ENCODE peak calls at places on chromosomes 11 and 22, in eight cellular contexts. Z is heart right ventricle, I is right lobe of liver, V is heart left ventricle, L is HCT116, Y is tibial nerve, E is psoas muscle, T is colonic mucosa. G is an unnamed sample.

GRCh38 chr22:29231971-29232959 is 26.6 kb downstream of the EMID1 start:
- DNase-seq in L (no peak), Z (peak), V (peak), Y (no peak), T (no peak), E (peak), I (peak), G (no peak)

GRCh38 chr11:62645660-62645933 is 816 bp downstream of the GANAB start:
- DNase-seq in E (no peak), L (no peak), V (no peak), Y (no peak), T (no peak), I (no peak), Z (no peak), G (no peak)

GRCh38 chr11:66727282-66727882 is 1.6 kb downstream of the SPTBN2 start:
- DNase-seq in Y (no peak), V (no peak), E (peak), Z (no peak), L (no peak), T (no peak), I (peak), G (peak)

GRCh38 chr22:32622762-32623147 is 148.1 kb downstream of the FBXO7 start:
- DNase-seq in I (no peak), Y (no peak), T (no peak), V (no peak), L (no peak), E (no peak), Z (no peak), G (no peak)

GRCh38 chr11:118953265-118953664 is 2.8 kb upstream of the UPK2 start:
- DNase-seq in Z (no peak), E (no peak), V (no peak), Y (no peak), I (no peak), T (no peak), L (no peak), G (no peak)

GRCh38 chr22:32313532-32313931 is 44.1 kb upstream of the RFPL3 start:
- DNase-seq in L (no peak), Y (no peak), T (no peak), Z (no peak), E (no peak), V (no peak), I (no peak), G (no peak)

GRCh38 chr11:20008190-20008801 is 152.0 kb downstream of the DBX1 start:
- DNase-seq in T (no peak), I (no peak), V (no peak), Y (no peak), Z (no peak), E (no peak), L (no peak), G (no peak)

GRCh38 chr11:12674571-12674935 is 332 bp downstream of the TEAD1 start:
- DNase-seq in T (no peak), Z (peak), L (no peak), Y (no peak), I (no peak), V (peak), E (no peak), G (no peak)

GRCh38 chr22:46045459-46046298 is 68.7 kb upstream of the WNT7B start:
- DNase-seq in E (peak), L (no peak), T (no peak), V (no peak), Y (no peak), Z (no peak), I (peak), G (peak)

GRCh38 chr22:23305922-23306374 is 125.6 kb downstream of the BCR start:
- DNase-seq in V (peak), E (peak), I (no peak), T (no peak), Y (peak), Z (peak), L (no peak), G (peak)

GRCh38 chr11:69201764-69202370 is 46.1 kb downstream of the SMIM38 start:
- DNase-seq in V (no peak), E (no peak), T (no peak), Y (no peak), L (no peak), Z (no peak), I (no peak), G (no peak)

GRCh38 chr11:2725367-2726300 is 25.8 kb upstream of the KCNQ1OT1 start:
- DNase-seq in Y (peak), V (peak), I (no peak), L (no peak), T (no peak), Z (peak), E (peak), G (peak)

GRCh38 chr11:128504489-128504888 is 82.9 kb downstream of the ETS1 start:
- DNase-seq in E (no peak), V (no peak), T (no peak), I (no peak), L (no peak), Z (no peak), Y (no peak), G (no peak)

GRCh38 chr11:128501008-128501407 is 86.3 kb downstream of the ETS1 start:
- DNase-seq in T (no peak), E (no peak), I (no peak), Y (no peak), Z (no peak), V (no peak), L (no peak), G (no peak)

GRCh38 chr11:128503231-128503991 is 83.9 kb downstream of the ETS1 start:
- DNase-seq in V (no peak), I (no peak), Z (no peak), T (no peak), E (no peak), L (no peak), Y (no peak), G (no peak)

GRCh38 chr11:128501576-128502549 is 85.5 kb downstream of the ETS1 start:
- DNase-seq in V (peak), L (no peak), E (no peak), Y (no peak), I (no peak), Z (peak), T (no peak), G (no peak)

DNA sequence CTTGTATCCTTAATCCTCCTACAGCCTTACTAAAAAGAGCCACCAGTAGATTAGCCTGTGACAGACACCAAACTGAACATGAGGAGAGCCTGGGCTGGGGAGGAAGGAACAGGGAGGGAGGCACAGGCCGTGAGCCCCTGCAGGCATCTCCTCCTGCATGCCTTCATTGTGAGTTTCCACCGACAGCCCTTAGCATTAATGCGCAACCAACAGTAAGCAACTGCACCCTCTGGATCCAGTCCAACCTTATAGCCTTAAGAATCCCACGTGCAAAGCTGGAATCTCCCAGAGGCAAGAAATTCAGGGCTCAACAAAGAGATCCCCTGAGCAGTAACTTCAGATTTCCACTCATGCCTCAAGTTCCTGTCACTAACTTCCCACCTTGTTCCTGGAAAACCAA is 84.6 kb downstream of the ETS1 start:
- DNase-seq in L (no peak), E (no peak), V (no peak), Y (no peak), T (no peak), I (no peak), Z (no peak), G (no peak)
- H3K27ac ChIP-seq in L (no peak), E (peak), V (no peak), Y (peak), T (peak), I (no peak), Z (peak), G (peak)

DNA sequence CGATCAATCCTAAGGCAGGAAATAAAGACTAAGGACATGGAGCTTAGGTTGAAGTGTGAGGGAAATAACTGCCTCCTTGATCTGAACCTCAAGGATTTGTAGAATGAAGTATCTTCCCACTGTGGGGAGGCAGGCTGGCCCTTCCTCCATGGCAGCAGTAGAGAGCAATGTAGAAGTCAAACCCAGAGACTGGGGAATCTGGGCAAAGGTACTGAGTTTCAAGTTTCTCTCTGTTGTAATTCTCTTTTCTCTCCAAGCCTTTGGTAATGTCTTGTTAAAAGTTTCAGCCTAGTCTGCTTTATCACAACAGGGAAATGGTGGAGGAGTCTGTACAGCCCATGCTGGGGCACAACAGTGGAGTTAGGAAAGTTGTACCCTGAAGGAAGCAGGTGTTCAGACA is 49.5 kb downstream of the ADM start:
- DNase-seq in T (no peak), L (no peak), E (no peak), Z (no peak), I (no peak), V (no peak), Y (no peak), G (no peak)
- H3K27ac ChIP-seq in T (no peak), L (no peak), E (peak), Z (peak), I (no peak), V (no peak), Y (no peak), G (no peak)

DNA sequence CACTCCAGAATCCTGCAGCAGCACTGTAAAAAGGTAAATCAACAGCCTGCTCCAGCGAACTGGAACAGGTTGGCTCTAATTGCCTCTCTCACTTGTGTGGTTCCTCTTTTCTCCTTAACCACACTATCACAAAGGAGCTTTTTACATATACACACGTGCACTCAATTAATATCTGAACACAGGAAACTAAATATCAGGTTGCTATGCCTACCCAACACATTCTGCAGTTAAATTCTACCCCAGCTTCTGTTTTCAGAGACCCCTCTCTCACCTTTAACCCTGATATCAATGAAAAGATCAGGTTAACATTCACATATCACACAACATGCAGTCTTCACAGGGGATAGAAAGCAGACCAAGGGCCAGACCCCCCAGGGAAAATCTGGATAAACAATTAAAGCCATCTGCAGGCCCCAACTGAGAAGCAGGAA is 10.9 kb downstream of the RBFOX2 start:
- DNase-seq in I (no peak), T (no peak), L (no peak), V (no peak), Y (no peak), Z (no peak), E (no peak), G (no peak)
- H3K27ac ChIP-seq in I (no peak), T (no peak), L (no peak), V (no peak), Y (peak), Z (peak), E (no peak), G (no peak)

DNA sequence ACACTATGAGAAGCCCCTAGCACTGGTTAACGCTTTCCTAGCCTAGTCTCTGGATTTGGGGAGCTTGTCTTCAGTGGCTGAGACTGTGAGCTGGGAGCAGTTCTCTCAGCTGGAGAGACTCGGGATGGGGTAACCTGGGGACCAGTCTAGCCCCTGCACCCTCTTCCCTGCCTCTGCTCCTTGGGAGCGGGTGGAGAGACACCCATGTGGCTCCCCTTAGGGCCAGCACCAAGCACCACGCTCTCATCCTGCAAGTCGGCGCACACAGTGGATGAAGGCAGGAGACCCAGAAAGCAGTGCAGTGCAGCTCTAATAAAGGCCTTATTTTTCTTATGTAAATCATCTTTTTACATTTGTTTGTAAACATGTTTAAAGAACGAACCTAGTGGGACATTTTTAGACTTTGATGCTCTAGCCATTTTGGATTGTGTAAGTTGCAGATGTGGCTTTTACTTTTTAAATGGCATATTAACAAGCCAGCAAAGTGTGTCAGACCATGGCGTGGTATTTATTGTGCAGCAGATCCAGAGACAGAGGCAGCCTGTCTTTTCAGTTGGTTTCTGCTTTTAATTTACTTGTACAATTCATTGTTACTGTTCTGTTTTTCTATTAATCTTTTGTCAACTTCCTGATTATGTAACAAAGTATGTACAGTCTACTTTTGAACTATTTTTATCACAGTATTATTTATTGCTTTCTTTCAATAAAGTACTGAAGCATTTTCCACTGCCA is 14.5 kb upstream of the CTTN start:
- DNase-seq in Y (no peak), T (no peak), L (no peak), V (no peak), E (no peak), Z (no peak), I (no peak), G (no peak)
- H3K27ac ChIP-seq in Y (no peak), T (no peak), L (no peak), V (no peak), E (no peak), Z (no peak), I (no peak), G (no peak)

DNA sequence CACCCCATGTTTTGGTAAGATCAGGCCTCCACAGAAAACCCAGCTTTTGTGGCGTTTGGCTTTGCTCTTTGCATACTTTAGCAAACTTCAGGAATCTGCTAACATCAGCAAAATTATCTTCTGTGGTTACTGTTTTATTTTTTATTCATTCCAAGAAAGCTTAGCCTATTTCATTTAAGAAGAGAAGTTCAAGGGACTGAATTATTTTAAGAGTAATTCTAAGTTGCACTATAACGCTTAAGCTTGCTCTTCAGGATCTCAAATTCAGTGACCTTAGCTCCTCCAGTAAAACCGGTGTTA is 1.1 kb downstream of the JHY start:
- DNase-seq in V (no peak), T (no peak), I (no peak), Y (no peak), L (no peak), E (no peak), Z (no peak), G (no peak)
- H3K27ac ChIP-seq in V (no peak), T (no peak), I (no peak), Y (peak), L (peak), E (no peak), Z (peak), G (peak)

DNA sequence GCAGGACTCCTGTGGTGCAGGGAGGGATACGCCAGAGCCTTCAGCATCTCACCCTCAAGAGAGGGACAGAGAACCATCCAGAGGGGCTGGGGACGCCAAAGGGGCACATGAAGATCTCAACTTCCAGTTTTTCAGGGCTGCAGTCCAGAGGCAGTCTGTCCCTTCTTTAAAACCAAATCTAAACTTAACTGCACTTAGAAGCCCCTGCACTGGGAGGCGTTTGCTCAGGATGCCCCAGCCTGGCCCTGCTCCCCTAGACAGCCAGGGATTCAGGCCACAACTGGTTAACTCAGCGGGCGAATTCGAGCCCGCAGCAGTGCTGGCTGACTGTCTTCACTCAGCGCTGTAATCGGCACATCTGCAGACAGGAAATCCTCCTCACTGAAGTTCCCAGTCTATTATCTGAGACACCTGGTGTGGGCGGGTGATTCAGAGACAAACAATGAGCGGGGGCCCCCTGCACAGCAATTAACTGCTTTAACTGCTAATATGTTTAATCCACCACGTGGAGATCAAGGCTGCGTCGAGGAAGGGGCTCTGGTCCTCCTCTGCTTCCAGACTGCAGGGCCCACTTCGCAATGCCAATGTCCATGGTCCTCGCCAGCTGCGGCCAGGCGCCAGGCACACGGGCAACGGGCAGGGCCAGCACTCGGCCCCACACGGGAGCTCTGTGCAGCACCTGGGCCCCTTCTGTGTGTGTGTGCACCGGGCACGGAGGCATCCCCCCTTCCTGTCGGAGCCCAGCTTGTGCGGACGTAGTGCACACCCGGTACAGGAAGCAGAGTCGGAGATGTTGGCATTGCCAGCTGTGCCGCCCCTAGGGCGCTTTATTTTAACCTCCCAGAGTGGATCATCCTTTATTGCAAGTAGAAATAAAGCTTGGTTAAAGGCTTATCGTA is 36.9 kb upstream of the GNB1L start:
- DNase-seq in T (no peak), I (no peak), L (no peak), E (no peak), Z (no peak), Y (no peak), V (no peak), G (peak)
- H3K27ac ChIP-seq in T (no peak), I (no peak), L (peak), E (no peak), Z (no peak), Y (peak), V (no peak), G (peak)

GRCh38 chr11:18721576-18722292 is 4.3 kb downstream of the IGSF22 start:
- DNase-seq in Z (peak), Y (peak), V (no peak), L (peak), I (no peak), T (peak), E (peak), G (peak)
- H3K27ac ChIP-seq in Z (peak), Y (peak), V (no peak), L (peak), I (no peak), T (no peak), E (no peak), G (peak)

GRCh38 chr22:30247974-30248373 is 1.4 kb upstream of the LIF start:
- DNase-seq in Y (no peak), E (no peak), L (no peak), Z (no peak), I (no peak), T (peak), V (no peak), G (no peak)
- H3K27ac ChIP-seq in Y (no peak), E (no peak), L (peak), Z (no peak), I (no peak), T (peak), V (no peak), G (peak)

DNA sequence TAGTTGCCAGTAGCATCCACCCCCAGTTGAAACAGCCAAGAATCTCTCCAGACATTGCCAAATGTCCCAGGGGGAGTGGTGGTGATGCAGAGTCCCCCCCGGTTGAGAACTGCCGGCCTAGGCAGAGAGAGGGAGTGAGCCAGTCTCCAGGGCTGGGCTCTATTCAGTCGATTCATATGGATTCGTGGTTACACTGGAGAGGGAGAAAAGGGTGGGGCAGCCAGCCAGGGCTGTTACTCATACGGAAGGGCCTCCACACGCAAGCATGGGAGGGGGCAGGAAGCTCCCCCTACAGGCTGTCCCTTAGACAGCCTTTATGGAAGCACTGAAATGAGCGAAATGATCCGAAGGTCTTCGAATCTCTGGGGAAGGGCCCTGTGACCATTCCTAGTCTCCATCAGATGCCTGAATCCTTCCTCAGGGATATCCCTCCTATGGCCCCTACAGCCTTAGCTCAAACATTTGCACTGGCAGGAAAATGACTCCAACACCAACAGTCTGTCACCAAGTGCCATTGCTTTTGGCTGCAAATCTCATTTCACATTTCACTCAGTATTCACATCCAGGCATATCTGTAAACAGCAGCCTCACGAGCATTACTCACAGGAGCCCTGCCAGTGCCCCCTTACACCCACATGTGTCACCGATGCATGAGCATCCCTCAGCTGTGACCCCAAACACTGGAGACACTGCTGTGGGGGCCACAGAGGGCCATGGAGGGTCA is 18.4 kb upstream of the TLCD5 start:
- DNase-seq in V (no peak), T (peak), Z (no peak), L (peak), I (no peak), Y (no peak), E (no peak), G (peak)
- H3K27ac ChIP-seq in V (no peak), T (no peak), Z (no peak), L (no peak), I (no peak), Y (peak), E (no peak), G (no peak)

DNA sequence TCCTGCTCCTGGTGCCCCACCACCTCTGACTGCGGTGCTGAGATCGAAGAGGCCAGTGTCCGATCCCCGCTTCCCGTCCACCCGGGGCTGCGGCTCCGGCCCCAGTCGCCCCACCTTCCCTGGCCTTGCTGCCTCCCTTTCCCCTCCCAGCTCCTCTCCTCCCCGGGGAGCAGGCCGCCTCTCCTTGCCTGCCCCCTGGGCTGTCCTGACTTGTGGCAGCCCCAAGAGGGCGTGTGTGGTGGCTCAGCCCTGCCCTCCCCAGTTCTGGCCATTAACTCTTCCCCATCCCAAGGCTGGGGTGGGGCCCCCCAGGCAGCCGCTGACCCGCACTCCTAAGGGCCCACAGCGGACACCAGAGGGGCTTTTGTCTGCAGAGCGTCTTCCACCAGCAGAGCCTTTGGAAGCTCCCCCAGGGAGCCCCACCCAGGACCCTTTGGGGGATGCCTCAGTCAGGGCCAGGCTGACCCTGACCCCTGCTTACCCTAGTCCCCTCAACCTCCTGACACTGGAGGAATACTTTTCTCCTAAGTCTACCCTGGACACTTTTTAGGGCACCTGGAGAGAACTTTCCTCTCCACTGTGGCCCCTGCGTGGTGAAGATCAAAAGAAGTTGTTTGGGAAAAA is 16.7 kb downstream of the RTN4RL2 start:
- DNase-seq in V (no peak), I (peak), Z (peak), T (peak), Y (no peak), L (no peak), E (peak), G (peak)
- H3K27ac ChIP-seq in V (no peak), I (peak), Z (no peak), T (no peak), Y (no peak), L (no peak), E (peak), G (peak)

G was measured in Peyer's patch.